ENCODE peak calls at places on chromosomes 2 and 18, in ten cellular contexts. One of them, this sample, is unnamed.

GRCh38 chr2:18546586-18546985 is 13.9 kb downstream of the RDH14 start:
- DNase-seq in PC-3: no peak
- DNase-seq in lower leg skin: no peak
- DNase-seq in CD8-positive, alpha-beta T cell: no peak
- DNase-seq in Ammon's horn: no peak
- DNase-seq in endodermal cell: no peak
- DNase-seq in H54: no peak
- DNase-seq in neural progenitor cell: no peak
- DNase-seq in WTC11: no peak
- DNase-seq in pulmonary artery endothelial cell: no peak
- DNase-seq in this sample: no peak

GRCh38 chr18:56661414-56662101 is 10.4 kb downstream of the WDR7 start:
- DNase-seq in endodermal cell: no peak
- DNase-seq in WTC11: no peak
- DNase-seq in PC-3: no peak
- DNase-seq in lower leg skin: no peak
- DNase-seq in CD8-positive, alpha-beta T cell: no peak
- DNase-seq in pulmonary artery endothelial cell: no peak
- DNase-seq in neural progenitor cell: no peak
- DNase-seq in H54: no peak
- DNase-seq in Ammon's horn: no peak
- DNase-seq in this sample: no peak

GRCh38 chr18:51226068-51226467 is 28.6 kb upstream of the MEX3C start:
- DNase-seq in endodermal cell: no peak
- DNase-seq in pulmonary artery endothelial cell: no peak
- DNase-seq in H54: no peak
- DNase-seq in neural progenitor cell: no peak
- DNase-seq in lower leg skin: no peak
- DNase-seq in WTC11: no peak
- DNase-seq in PC-3: no peak
- DNase-seq in Ammon's horn: no peak
- DNase-seq in CD8-positive, alpha-beta T cell: no peak
- DNase-seq in this sample: no peak

GRCh38 chr2:38207168-38207567 is 131.2 kb upstream of the CYP1B1 start:
- DNase-seq in H54: no peak
- DNase-seq in neural progenitor cell: no peak
- DNase-seq in PC-3: no peak
- DNase-seq in WTC11: no peak
- DNase-seq in lower leg skin: no peak
- DNase-seq in endodermal cell: no peak
- DNase-seq in pulmonary artery endothelial cell: no peak
- DNase-seq in Ammon's horn: no peak
- DNase-seq in CD8-positive, alpha-beta T cell: no peak
- DNase-seq in this sample: no peak

GRCh38 chr2:173625315-173625714 is 270.6 kb downstream of the CDCA7 start:
- DNase-seq in lower leg skin: no peak
- DNase-seq in PC-3: no peak
- DNase-seq in CD8-positive, alpha-beta T cell: no peak
- DNase-seq in neural progenitor cell: no peak
- DNase-seq in Ammon's horn: no peak
- DNase-seq in H54: no peak
- DNase-seq in WTC11: no peak
- DNase-seq in pulmonary artery endothelial cell: no peak
- DNase-seq in endodermal cell: no peak
- DNase-seq in this sample: no peak

GRCh38 chr2:17573085-17573805 is 32.7 kb downstream of the VSNL1 start:
- DNase-seq in lower leg skin: no peak
- DNase-seq in PC-3: no peak
- DNase-seq in pulmonary artery endothelial cell: no peak
- DNase-seq in H54: no peak
- DNase-seq in neural progenitor cell: no peak
- DNase-seq in CD8-positive, alpha-beta T cell: no peak
- DNase-seq in Ammon's horn: no peak
- DNase-seq in endodermal cell: no peak
- DNase-seq in WTC11: no peak
- DNase-seq in this sample: no peak

GRCh38 chr2:3601561-3602271 is 6.8 kb downstream of the COLEC11 start:
- DNase-seq in WTC11: no peak
- DNase-seq in pulmonary artery endothelial cell: no peak
- DNase-seq in Ammon's horn: no peak
- DNase-seq in PC-3: no peak
- DNase-seq in CD8-positive, alpha-beta T cell: no peak
- DNase-seq in neural progenitor cell: peak
- DNase-seq in endodermal cell: no peak
- DNase-seq in lower leg skin: no peak
- DNase-seq in H54: no peak
- DNase-seq in this sample: no peak

GRCh38 chr2:228581731-228582130 is 400.2 kb upstream of the SPHKAP start:
- DNase-seq in Ammon's horn: no peak
- DNase-seq in pulmonary artery endothelial cell: no peak
- DNase-seq in CD8-positive, alpha-beta T cell: no peak
- DNase-seq in WTC11: no peak
- DNase-seq in neural progenitor cell: no peak
- DNase-seq in endodermal cell: no peak
- DNase-seq in PC-3: no peak
- DNase-seq in lower leg skin: no peak
- DNase-seq in H54: no peak
- DNase-seq in this sample: no peak

GRCh38 chr2:20015482-20016083 is 3.1 kb upstream of the MATN3 start:
- DNase-seq in CD8-positive, alpha-beta T cell: no peak
- DNase-seq in H54: peak
- DNase-seq in PC-3: peak
- DNase-seq in WTC11: no peak
- DNase-seq in neural progenitor cell: peak
- DNase-seq in endodermal cell: no peak
- DNase-seq in Ammon's horn: peak
- DNase-seq in pulmonary artery endothelial cell: no peak
- DNase-seq in lower leg skin: no peak
- DNase-seq in this sample: peak

GRCh38 chr18:42287047-42287446 is 332.0 kb downstream of the PIK3C3 start:
- DNase-seq in endodermal cell: no peak
- DNase-seq in CD8-positive, alpha-beta T cell: no peak
- DNase-seq in pulmonary artery endothelial cell: no peak
- DNase-seq in PC-3: no peak
- DNase-seq in Ammon's horn: no peak
- DNase-seq in lower leg skin: no peak
- DNase-seq in H54: no peak
- DNase-seq in neural progenitor cell: no peak
- DNase-seq in WTC11: no peak
- DNase-seq in this sample: no peak

GRCh38 chr2:230898661-230899091 is 26.4 kb downstream of the GPR55 start:
- DNase-seq in Ammon's horn: no peak
- DNase-seq in pulmonary artery endothelial cell: no peak
- DNase-seq in PC-3: no peak
- DNase-seq in neural progenitor cell: no peak
- DNase-seq in endodermal cell: peak
- DNase-seq in lower leg skin: peak
- DNase-seq in CD8-positive, alpha-beta T cell: no peak
- DNase-seq in WTC11: no peak
- DNase-seq in H54: no peak
- DNase-seq in this sample: no peak